ENCODE peak calls at places on chromosomes 5 and 9, in four cellular contexts. One of them, this sample, is unnamed.

GRCh38 chr5:151048526-151048925 is 28.1 kb downstream of the GPX3 start:
- DNase-seq in NCI-H345: no peak
- DNase-seq in left cardiac atrium: no peak
- DNase-seq in GM23248: peak
- DNase-seq in this sample: no peak

GRCh38 chr9:16521868-16522381 is 348.5 kb downstream of the BNC2 start:
- DNase-seq in NCI-H345: no peak
- DNase-seq in left cardiac atrium: peak
- DNase-seq in GM23248: peak
- DNase-seq in this sample: no peak

GRCh38 chr9:131432050-131432449 is 38.2 kb downstream of the PRRC2B start:
- DNase-seq in GM23248: no peak
- DNase-seq in left cardiac atrium: no peak
- DNase-seq in NCI-H345: no peak
- DNase-seq in this sample: no peak

GRCh38 chr9:34993502-34994428 is 4.2 kb downstream of the DNAJB5 start:
- DNase-seq in GM23248: peak
- DNase-seq in NCI-H345: no peak
- DNase-seq in left cardiac atrium: peak
- DNase-seq in this sample: no peak

GRCh38 chr5:52710972-52711596 is 76.6 kb upstream of the ITGA1 start:
- DNase-seq in NCI-H345: no peak
- DNase-seq in GM23248: peak
- DNase-seq in left cardiac atrium: no peak
- DNase-seq in this sample: no peak

GRCh38 chr9:98808411-98808815 is 943 bp downstream of the GALNT12 start:
- DNase-seq in NCI-H345: peak
- DNase-seq in left cardiac atrium: no peak
- DNase-seq in GM23248: peak
- DNase-seq in this sample: no peak

GRCh38 chr9:90616806-90617205 is 25.8 kb downstream of the DIRAS2 start:
- DNase-seq in GM23248: no peak
- DNase-seq in left cardiac atrium: no peak
- DNase-seq in NCI-H345: no peak
- DNase-seq in this sample: no peak

GRCh38 chr9:131715906-131716305 is 24.0 kb downstream of the RAPGEF1 start:
- DNase-seq in left cardiac atrium: peak
- DNase-seq in NCI-H345: no peak
- DNase-seq in GM23248: peak
- DNase-seq in this sample: no peak

GRCh38 chr5:166164211-166164610 is 2127.2 kb upstream of the WWC1 start:
- DNase-seq in GM23248: no peak
- DNase-seq in NCI-H345: no peak
- DNase-seq in left cardiac atrium: no peak
- DNase-seq in this sample: no peak

GRCh38 chr5:144002866-144003265 is 167.6 kb downstream of the YIPF5 start:
- DNase-seq in left cardiac atrium: no peak
- DNase-seq in NCI-H345: no peak
- DNase-seq in GM23248: no peak
- DNase-seq in this sample: no peak

GRCh38 chr5:139647406-139648204 is 544 bp upstream of the CXXC5 start:
- DNase-seq in NCI-H345: no peak
- DNase-seq in GM23248: no peak
- DNase-seq in left cardiac atrium: peak
- DNase-seq in this sample: no peak

GRCh38 chr5:180807654-180808414 is 5.2 kb upstream of the MGAT1 start:
- DNase-seq in NCI-H345: no peak
- DNase-seq in left cardiac atrium: no peak
- DNase-seq in GM23248: peak
- DNase-seq in this sample: no peak

GRCh38 chr5:1761453-1761755 is 38.2 kb downstream of the MRPL36 start:
- DNase-seq in left cardiac atrium: no peak
- DNase-seq in NCI-H345: no peak
- DNase-seq in GM23248: no peak
- DNase-seq in this sample: no peak

GRCh38 chr5:53877243-53877642 is 316.8 kb downstream of the NDUFS4 start:
- DNase-seq in NCI-H345: no peak
- DNase-seq in GM23248: peak
- DNase-seq in left cardiac atrium: no peak
- DNase-seq in this sample: no peak

GRCh38 chr9:137236238-137236935 is 4.7 kb upstream of the TUBB4B start:
- DNase-seq in NCI-H345: peak
- DNase-seq in GM23248: peak
- DNase-seq in left cardiac atrium: peak
- DNase-seq in this sample: peak

GRCh38 chr9:121778252-121779225 is 127.1 kb downstream of the DAB2IP start:
- DNase-seq in NCI-H345: no peak
- DNase-seq in GM23248: no peak
- DNase-seq in left cardiac atrium: peak
- DNase-seq in this sample: no peak

GRCh38 chr5:16616536-16617271 is at the start of gene RETREG1:
- DNase-seq in GM23248: peak
- DNase-seq in NCI-H345: peak
- DNase-seq in left cardiac atrium: peak
- DNase-seq in this sample: peak

GRCh38 chr9:122051401-122052346 is 41.4 kb downstream of the TTLL11 start:
- DNase-seq in NCI-H345: no peak
- DNase-seq in left cardiac atrium: no peak
- DNase-seq in GM23248: peak
- DNase-seq in this sample: no peak

GRCh38 chr9:115847245-115847644 is 306.3 kb upstream of the PAPPA start:
- DNase-seq in NCI-H345: no peak
- DNase-seq in GM23248: peak
- DNase-seq in left cardiac atrium: no peak
- DNase-seq in this sample: no peak

GRCh38 chr5:135571210-135571609 is 7.6 kb downstream of the CXCL14 start:
- DNase-seq in GM23248: no peak
- DNase-seq in left cardiac atrium: no peak
- DNase-seq in NCI-H345: no peak
- DNase-seq in this sample: no peak

GRCh38 chr9:135951889-135952663 is 9.1 kb downstream of the UBAC1 start:
- DNase-seq in left cardiac atrium: no peak
- DNase-seq in NCI-H345: peak
- DNase-seq in GM23248: no peak
- DNase-seq in this sample: no peak

GRCh38 chr9:113501129-113501686 is 37.7 kb downstream of the RGS3 start:
- DNase-seq in GM23248: no peak
- DNase-seq in left cardiac atrium: peak
- DNase-seq in NCI-H345: no peak
- DNase-seq in this sample: no peak

GRCh38 chr5:73495772-73496346 is 2.4 kb upstream of the BTF3 start:
- DNase-seq in left cardiac atrium: no peak
- DNase-seq in NCI-H345: no peak
- DNase-seq in GM23248: no peak
- DNase-seq in this sample: no peak

GRCh38 chr9:136296434-136297015 is 7.4 kb downstream of the CCDC187 start:
- DNase-seq in GM23248: no peak
- DNase-seq in left cardiac atrium: peak
- DNase-seq in NCI-H345: no peak
- DNase-seq in this sample: no peak

GRCh38 chr5:126369995-126370731 is 53.0 kb upstream of the GRAMD2B start:
- DNase-seq in GM23248: peak
- DNase-seq in NCI-H345: no peak
- DNase-seq in left cardiac atrium: no peak
- DNase-seq in this sample: no peak

GRCh38 chr9:37200572-37201005 is 80.2 kb downstream of the ZCCHC7 start:
- DNase-seq in left cardiac atrium: no peak
- DNase-seq in GM23248: peak
- DNase-seq in NCI-H345: no peak
- DNase-seq in this sample: no peak

GRCh38 chr9:129109952-129110739 is 447 bp downstream of the CRAT start:
- DNase-seq in NCI-H345: no peak
- DNase-seq in left cardiac atrium: peak
- DNase-seq in GM23248: peak
- DNase-seq in this sample: no peak

GRCh38 chr5:61370496-61370895 is 38.4 kb downstream of the ZSWIM6 start:
- DNase-seq in NCI-H345: no peak
- DNase-seq in left cardiac atrium: no peak
- DNase-seq in GM23248: no peak
- DNase-seq in this sample: no peak

GRCh38 chr9:86722706-86723075 is 224.6 kb downstream of the GAS1 start:
- DNase-seq in GM23248: no peak
- DNase-seq in left cardiac atrium: no peak
- DNase-seq in NCI-H345: no peak
- DNase-seq in this sample: no peak

GRCh38 chr9:130120832-130121231 is 51.4 kb upstream of the NCS1 start:
- DNase-seq in left cardiac atrium: no peak
- DNase-seq in NCI-H345: no peak
- DNase-seq in GM23248: no peak
- DNase-seq in this sample: no peak

GRCh38 chr5:165877475-165877874 is 2372.1 kb downstream of the MAT2B start:
- DNase-seq in GM23248: no peak
- DNase-seq in left cardiac atrium: no peak
- DNase-seq in NCI-H345: no peak
- DNase-seq in this sample: no peak

GRCh38 chr9:133761641-133762248 is 23.6 kb upstream of the SARDH start:
- DNase-seq in GM23248: no peak
- DNase-seq in NCI-H345: no peak
- DNase-seq in left cardiac atrium: no peak
- DNase-seq in this sample: no peak

GRCh38 chr9:12884736-12885395 is 110.0 kb downstream of the LURAP1L start:
- DNase-seq in GM23248: peak
- DNase-seq in left cardiac atrium: no peak
- DNase-seq in NCI-H345: peak
- DNase-seq in this sample: no peak

GRCh38 chr5:61344187-61344944 is 12.3 kb downstream of the ZSWIM6 start:
- DNase-seq in NCI-H345: no peak
- DNase-seq in GM23248: no peak
- DNase-seq in left cardiac atrium: peak
- DNase-seq in this sample: no peak

GRCh38 chr5:53326420-53327153 is 153.8 kb upstream of the FST start:
- DNase-seq in GM23248: peak
- DNase-seq in NCI-H345: no peak
- DNase-seq in left cardiac atrium: no peak
- DNase-seq in this sample: no peak

This sample was measured in activated T-helper 2 cell treated with anti-CD3 and anti-CD28 coated beads, Interferon-gamma antibody, Interleukin-2, Interleukin-4, amounts not matched to agents 10 μg/mL and 5 μg/mL and 100 μg/mL, durations not matched to agents 14 hours and 24 hours and 36 hours.